ENCODE peak calls at places on chromosome 18, in six cellular contexts. D, G, Y, A, K and T are unnamed samples.

GRCh38 chr18:30183766-30184165 is 858.8 kb downstream of the DSC3 start:
- DNase-seq in D (no peak), G (no peak), Y (no peak), A (no peak), K (no peak), T (no peak)

GRCh38 chr18:23719634-23720201 is 30.5 kb downstream of the LAMA3 start:
- DNase-seq in D (no peak), G (no peak), Y (peak), A (peak), K (peak), T (peak)

GRCh38 chr18:39701071-39701783 is 2135.6 kb upstream of the CELF4 start:
- DNase-seq in D (no peak), G (no peak), Y (no peak), A (no peak), K (peak), T (peak)

GRCh38 chr18:59372975-59373374 is 13.9 kb upstream of the LMAN1 start:
- DNase-seq in D (no peak), G (no peak), Y (no peak), A (no peak), K (no peak), T (no peak)

GRCh38 chr18:10530852-10531251 is 5.0 kb downstream of the NAPG start:
- DNase-seq in D (no peak), G (no peak), Y (peak), A (no peak), K (no peak), T (no peak)

GRCh38 chr18:30689216-30689615 is 353.3 kb downstream of the DSC3 start:
- DNase-seq in D (no peak), G (no peak), Y (no peak), A (no peak), K (no peak), T (peak)

GRCh38 chr18:75121266-75121665 is 87.7 kb downstream of the PTGR3 start:
- DNase-seq in D (no peak), G (no peak), Y (no peak), A (no peak), K (no peak), T (peak)

GRCh38 chr18:34650121-34650545 is 60.0 kb upstream of the DTNA start:
- DNase-seq in D (no peak), G (no peak), Y (peak), A (no peak), K (peak), T (no peak)

GRCh38 chr18:51437280-51438271 is 240.1 kb upstream of the MEX3C start:
- DNase-seq in D (no peak), G (no peak), Y (no peak), A (no peak), K (no peak), T (no peak)

GRCh38 chr18:66599190-66599589 is 4.7 kb downstream of the CDH19 start:
- DNase-seq in D (no peak), G (no peak), Y (no peak), A (no peak), K (no peak), T (no peak)

GRCh38 chr18:58443671-58444070 is 185.2 kb downstream of the ALPK2 start:
- DNase-seq in D (no peak), G (peak), Y (no peak), A (no peak), K (no peak), T (no peak)

GRCh38 chr18:39389800-39390379 is 1824.3 kb upstream of the CELF4 start:
- DNase-seq in D (peak), G (peak), Y (no peak), A (peak), K (no peak), T (peak)

GRCh38 chr18:50614838-50615237 is 55.0 kb downstream of the MAPK4 start:
- DNase-seq in D (no peak), G (no peak), Y (no peak), A (no peak), K (no peak), T (no peak)

GRCh38 chr18:31657823-31658669 is 26.3 kb downstream of the B4GALT6 start:
- DNase-seq in D (no peak), G (no peak), Y (peak), A (no peak), K (no peak), T (no peak)

GRCh38 chr18:32368170-32368569 is 102.5 kb downstream of the GAREM1 start:
- DNase-seq in D (no peak), G (no peak), Y (peak), A (no peak), K (no peak), T (no peak)

GRCh38 chr18:9366126-9366714 is 31.6 kb downstream of the TWSG1 start:
- DNase-seq in D (peak), G (peak), Y (peak), A (peak), K (peak), T (peak)

GRCh38 chr18:58263055-58263732 is 219.2 kb downstream of the NEDD4L start:
- DNase-seq in D (no peak), G (no peak), Y (peak), A (no peak), K (peak), T (peak)

GRCh38 chr18:63994783-63995399 is 25.0 kb downstream of the SERPINB8 start:
- DNase-seq in D (peak), G (peak), Y (peak), A (peak), K (peak), T (peak)

GRCh38 chr18:57803119-57803969 is at the start of gene ATP8B1:
- DNase-seq in D (peak), G (peak), Y (peak), A (peak), K (peak), T (peak)

GRCh38 chr18:79849328-79850207 is 51.8 kb downstream of the KCNG2 start:
- DNase-seq in D (no peak), G (no peak), Y (no peak), A (no peak), K (no peak), T (no peak)

GRCh38 chr18:711330-711692 is 1.1 kb downstream of the ENOSF1 start:
- DNase-seq in D (no peak), G (no peak), Y (no peak), A (no peak), K (no peak), T (peak)

DNA sequence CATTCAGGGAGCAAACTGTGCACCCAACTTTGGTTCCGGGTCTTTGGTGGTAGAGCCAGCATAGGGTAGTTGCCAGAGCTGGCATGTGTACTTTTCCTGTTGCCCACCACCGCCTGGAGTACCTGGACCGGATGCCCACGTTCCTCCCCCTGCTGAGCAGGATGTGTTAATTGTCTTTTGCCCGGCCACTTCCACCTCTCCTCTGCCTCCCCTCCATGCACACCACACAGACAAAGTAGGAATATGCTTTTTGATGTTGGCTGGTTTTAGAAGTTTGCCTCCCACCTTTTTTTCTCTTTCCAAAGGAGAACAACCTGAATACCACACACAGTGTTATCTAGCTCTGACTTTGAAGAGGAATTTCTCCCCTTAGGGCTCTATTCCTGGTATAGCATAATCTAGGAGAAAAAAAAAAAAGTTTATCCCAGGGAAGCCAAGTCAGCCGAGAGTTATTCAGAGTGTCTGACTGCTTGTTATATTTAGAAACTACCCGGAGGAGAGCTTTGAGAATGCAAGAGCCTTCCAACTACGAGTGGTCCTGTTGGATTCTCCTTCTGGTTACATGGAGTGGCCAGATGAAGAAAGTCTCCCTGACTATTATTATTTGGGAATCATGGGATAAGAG is 111.9 kb downstream of the SETBP1 start:
- DNase-seq in D (no peak), G (no peak), Y (peak), A (no peak), K (peak), T (peak)
- H2AK5ac ChIP-seq in D (no peak), G (no peak), Y (peak), A (no peak), K (no peak), T (no peak)

GRCh38 chr18:6373187-6373586 is 41.5 kb downstream of the L3MBTL4 start:
- DNase-seq in D (no peak), G (no peak), Y (no peak), A (no peak), K (no peak), T (no peak)
- H3K4ac ChIP-seq in D (no peak), G (no peak), Y (no peak), A (no peak), K (no peak), T (no peak)

GRCh38 chr18:48786621-48787522 is 163.9 kb downstream of the SMAD7 start:
- DNase-seq in D (no peak), G (no peak), Y (no peak), A (no peak), K (no peak), T (no peak)
- H2AK5ac ChIP-seq in D (no peak), G (no peak), Y (peak), A (no peak), K (no peak), T (no peak)

DNA sequence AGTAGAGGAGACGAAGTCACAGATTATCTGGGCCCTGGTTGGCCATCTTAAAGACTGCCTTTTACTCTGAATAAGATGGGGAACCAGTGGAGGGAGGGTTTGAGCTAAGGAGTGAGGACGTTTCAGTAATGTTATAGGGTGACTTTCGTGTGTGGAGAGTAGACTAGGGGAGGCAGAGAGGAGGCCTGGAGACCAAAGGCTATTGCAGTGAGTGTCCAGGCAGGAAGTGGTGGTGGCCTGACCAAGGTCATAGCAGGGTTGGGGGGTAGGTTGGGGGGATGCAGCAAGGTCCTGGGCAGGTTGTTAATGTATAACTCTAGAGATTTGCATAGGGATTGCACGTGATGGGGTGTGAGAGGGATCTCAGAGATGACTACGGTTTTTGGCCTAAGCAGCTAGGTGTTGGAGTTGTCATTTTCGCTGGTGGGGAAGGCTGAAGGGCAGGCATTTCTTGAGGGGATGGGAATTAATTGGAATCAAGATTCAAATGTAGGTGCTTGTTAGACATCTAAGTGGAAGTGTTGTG is 4.9 kb downstream of the CEP192 start:
- DNase-seq in D (no peak), G (no peak), Y (no peak), A (no peak), K (no peak), T (no peak)
- H3K4ac ChIP-seq in D (no peak), G (no peak), Y (no peak), A (no peak), K (no peak), T (no peak)

DNA sequence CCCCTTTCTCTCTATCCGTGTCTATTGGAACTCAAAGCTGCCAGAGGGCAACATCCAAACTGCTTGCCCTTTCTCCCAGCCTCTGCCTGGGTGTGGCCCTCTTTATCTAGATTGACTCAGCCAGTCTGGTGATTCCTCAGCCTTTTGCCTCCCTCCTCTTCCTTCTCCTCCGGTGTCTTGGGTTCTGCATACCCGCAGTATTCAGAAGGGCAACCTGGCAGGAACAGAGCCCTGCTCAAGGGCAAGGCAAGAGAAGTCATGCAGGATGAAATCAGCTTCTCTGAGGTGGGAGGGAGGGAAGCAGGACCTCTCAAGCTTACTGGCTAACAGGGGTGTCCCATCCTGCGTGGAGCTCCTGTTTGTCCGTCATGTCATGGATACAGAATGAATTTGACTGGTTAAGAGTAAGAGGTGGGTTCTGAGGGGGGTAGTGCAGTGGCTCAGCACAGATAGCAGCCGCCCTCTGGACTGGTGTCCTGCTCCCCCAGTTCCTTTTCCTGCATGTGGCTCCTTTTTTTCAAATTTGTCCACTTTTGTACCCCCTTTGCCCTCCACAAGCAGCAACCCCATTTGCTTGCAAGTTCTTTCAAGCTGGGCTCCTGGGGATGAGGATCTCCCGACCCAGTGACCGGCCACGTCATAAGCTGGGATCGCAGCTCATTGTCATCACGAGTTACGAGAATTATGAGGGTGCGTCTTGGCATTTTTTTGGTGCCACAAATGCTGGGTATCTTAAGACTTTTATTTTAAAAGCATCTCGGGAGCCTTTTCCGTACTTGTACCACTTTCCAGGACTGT is 154.1 kb downstream of the FHOD3 start:
- DNase-seq in D (no peak), G (no peak), Y (no peak), A (no peak), K (no peak), T (no peak)
- H2AK5ac ChIP-seq in D (no peak), G (no peak), Y (peak), A (no peak), K (peak), T (no peak)

DNA sequence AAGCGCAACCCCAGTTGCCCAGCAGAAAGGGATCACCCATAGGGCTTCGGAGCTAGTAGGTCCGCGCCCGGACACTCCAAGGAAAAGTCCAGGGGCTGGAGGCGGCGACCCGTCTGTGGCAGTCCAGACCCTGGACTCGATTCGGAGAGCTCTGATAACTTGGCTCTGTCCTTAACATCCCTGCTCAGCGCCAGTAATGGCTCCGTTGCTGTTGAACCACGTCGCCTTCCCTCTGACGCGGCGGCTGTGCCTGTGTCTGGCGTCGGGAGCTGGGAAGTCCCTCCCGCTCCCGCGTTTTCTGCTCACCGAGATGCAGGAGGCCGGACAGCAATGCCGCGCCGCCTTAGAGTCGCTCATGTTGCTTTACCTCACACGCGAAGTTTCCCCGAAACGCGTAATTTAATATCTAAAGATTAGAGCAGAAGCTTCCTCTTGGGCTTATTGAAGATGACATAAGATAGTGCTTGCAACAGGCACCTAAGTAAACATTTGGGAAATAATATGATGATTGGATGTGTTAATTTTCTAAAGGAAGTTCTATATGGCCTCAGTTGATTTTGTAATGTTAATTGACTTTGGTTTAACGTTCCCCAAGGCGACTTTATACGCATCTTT is 1.3 kb upstream of the ZBTB14 start:
- DNase-seq in D (peak), G (peak), Y (peak), A (peak), K (peak), T (peak)
- H3K4ac ChIP-seq in D (no peak), G (no peak), Y (peak), A (peak), K (peak), T (peak)

GRCh38 chr18:25516747-25517498 is 165.0 kb upstream of the ZNF521 start:
- DNase-seq in D (no peak), G (peak), Y (no peak), A (no peak), K (no peak), T (peak)

GRCh38 chr18:25517881-25518715 is 166.1 kb upstream of the ZNF521 start:
- DNase-seq in D (no peak), G (no peak), Y (no peak), A (no peak), K (no peak), T (no peak)

GRCh38 chr18:25518716-25519053 is 166.7 kb upstream of the ZNF521 start:
- DNase-seq in D (no peak), G (no peak), Y (no peak), A (no peak), K (no peak), T (no peak)

GRCh38 chr18:25516121-25516520 is 164.2 kb upstream of the ZNF521 start:
- DNase-seq in D (no peak), G (no peak), Y (peak), A (no peak), K (no peak), T (no peak)
- H2AK5ac ChIP-seq in D (no peak), G (no peak), Y (no peak), A (no peak), K (no peak), T (no peak)

GRCh38 chr18:2848145-2848878 is 1.5 kb downstream of the EMILIN2 start:
- DNase-seq in D (no peak), G (peak), Y (peak), A (no peak), K (no peak), T (no peak)
- H3K4ac ChIP-seq in D (no peak), G (no peak), Y (no peak), A (no peak), K (no peak), T (no peak)

GRCh38 chr18:78809845-78810244 is 169.8 kb upstream of the SALL3 start:
- DNase-seq in D (no peak), G (no peak), Y (no peak), A (no peak), K (no peak), T (no peak)
- H2AK5ac ChIP-seq in D (no peak), G (no peak), Y (no peak), A (no peak), K (no peak), T (no peak)